ENCODE peak calls at places on chromosomes 11 and 22, in four cellular contexts. A is left ventricle myocardium inferior; R is esophagus squamous epithelium; L is CD8-positive, alpha-beta T cell. C is an unnamed sample. For H3K36me3, the result is how much of the 10 kb centered on the place peaks cover.

GRCh38 chr11:60947666-60948065 is 4.3 kb downstream of the SLC15A3 start:
- DNase-seq in A (no peak), R (no peak), L (no peak), C (no peak)

GRCh38 chr11:115170133-115170815 is 333.9 kb downstream of the CADM1 start:
- DNase-seq in A (no peak), R (no peak), L (no peak), C (no peak)

GRCh38 chr11:46446343-46446751 is 54.8 kb upstream of the CHRM4 start:
- DNase-seq in A (no peak), R (no peak), L (no peak), C (no peak)

GRCh38 chr22:41367039-41367679 is 14.6 kb upstream of the TEF start:
- DNase-seq in A (peak), R (no peak), L (no peak), C (peak)

GRCh38 chr22:49046546-49047305 is 780.9 kb downstream of the BRD1 start:
- DNase-seq in A (no peak), R (no peak), L (no peak), C (peak)

GRCh38 chr22:25090225-25090651 is 109.4 kb upstream of the CRYBB3 start:
- DNase-seq in A (no peak), R (no peak), L (no peak), C (no peak)

GRCh38 chr11:112297248-112297866 is 36.7 kb upstream of the PLET1 start:
- DNase-seq in A (no peak), R (no peak), L (no peak), C (no peak)

GRCh38 chr11:64263021-64263946 is 12.0 kb downstream of the PLCB3 start:
- DNase-seq in A (no peak), R (no peak), L (no peak), C (no peak)

GRCh38 chr11:114820621-114821020 is 142.3 kb downstream of the NXPE2 start:
- DNase-seq in A (no peak), R (no peak), L (no peak), C (no peak)

GRCh38 chr11:73227571-73228211 is 9.6 kb downstream of the P2RY2 start:
- DNase-seq in A (no peak), R (no peak), L (no peak), C (no peak)

GRCh38 chr22:20407829-20408228 is 13.9 kb downstream of the ZNF74 start:
- DNase-seq in A (no peak), R (no peak), L (no peak), C (no peak)

GRCh38 chr11:44939673-44940072 is 11.0 kb downstream of the TP53I11 start:
- DNase-seq in A (peak), R (no peak), L (no peak), C (peak)

GRCh38 chr22:36369922-36370781 is 17.6 kb downstream of the MYH9 start:
- DNase-seq in A (peak), R (no peak), L (no peak), C (no peak)

GRCh38 chr22:40196628-40197027 is 18.9 kb downstream of the TNRC6B start:
- DNase-seq in A (no peak), R (no peak), L (no peak), C (no peak)

GRCh38 chr11:110433393-110434333 is 3.9 kb downstream of the FDX1 start:
- DNase-seq in A (no peak), R (no peak), L (no peak), C (no peak)

GRCh38 chr11:44290206-44290605 is 19.7 kb downstream of the ALX4 start:
- DNase-seq in A (no peak), R (no peak), L (no peak), C (no peak)

GRCh38 chr11:61417670-61418069 is 12.1 kb downstream of the CPSF7 start:
- DNase-seq in A (no peak), R (no peak), L (no peak), C (no peak)

GRCh38 chr11:64566042-64566914 is 24.7 kb upstream of the SLC22A12 start:
- DNase-seq in A (no peak), R (no peak), L (no peak), C (peak)

GRCh38 chr11:75428301-75428724 is 4.7 kb downstream of the KLHL35 start:
- DNase-seq in A (peak), R (peak), L (peak), C (peak)

GRCh38 chr11:9057032-9057431 is 34.4 kb downstream of the SCUBE2 start:
- DNase-seq in A (no peak), R (no peak), L (no peak), C (no peak)

GRCh38 chr11:99988105-99988907 is 698.8 kb upstream of the ARHGAP42 start:
- DNase-seq in A (no peak), R (no peak), L (no peak), C (no peak)

GRCh38 chr11:16182553-16182952 is 173.8 kb downstream of the SOX6 start:
- DNase-seq in A (no peak), R (no peak), L (no peak), C (no peak)

GRCh38 chr22:46625113-46625842 is 5.1 kb downstream of the GRAMD4 start:
- DNase-seq in A (no peak), R (no peak), L (no peak), C (no peak)

GRCh38 chr11:7537260-7537659 is 23.5 kb downstream of the PPFIBP2 start:
- DNase-seq in A (no peak), R (no peak), L (no peak), C (no peak)

GRCh38 chr11:32792948-32793475 is 1.4 kb downstream of the CCDC73 start:
- DNase-seq in A (peak), R (no peak), L (peak), C (peak)

GRCh38 chr11:117073539-117073938 is 24.7 kb downstream of the SIK3 start:
- DNase-seq in A (no peak), R (no peak), L (no peak), C (no peak)

GRCh38 chr22:37410174-37411055 is 16.9 kb downstream of the ELFN2 start:
- DNase-seq in A (no peak), R (no peak), L (no peak), C (no peak)

GRCh38 chr11:2541321-2541680 is 96.5 kb downstream of the KCNQ1 start:
- DNase-seq in A (peak), R (no peak), L (no peak), C (no peak)

GRCh38 chr11:123057604-123058305 is 4.2 kb downstream of the HSPA8 start:
- DNase-seq in A (no peak), R (no peak), L (no peak), C (no peak)

DNA sequence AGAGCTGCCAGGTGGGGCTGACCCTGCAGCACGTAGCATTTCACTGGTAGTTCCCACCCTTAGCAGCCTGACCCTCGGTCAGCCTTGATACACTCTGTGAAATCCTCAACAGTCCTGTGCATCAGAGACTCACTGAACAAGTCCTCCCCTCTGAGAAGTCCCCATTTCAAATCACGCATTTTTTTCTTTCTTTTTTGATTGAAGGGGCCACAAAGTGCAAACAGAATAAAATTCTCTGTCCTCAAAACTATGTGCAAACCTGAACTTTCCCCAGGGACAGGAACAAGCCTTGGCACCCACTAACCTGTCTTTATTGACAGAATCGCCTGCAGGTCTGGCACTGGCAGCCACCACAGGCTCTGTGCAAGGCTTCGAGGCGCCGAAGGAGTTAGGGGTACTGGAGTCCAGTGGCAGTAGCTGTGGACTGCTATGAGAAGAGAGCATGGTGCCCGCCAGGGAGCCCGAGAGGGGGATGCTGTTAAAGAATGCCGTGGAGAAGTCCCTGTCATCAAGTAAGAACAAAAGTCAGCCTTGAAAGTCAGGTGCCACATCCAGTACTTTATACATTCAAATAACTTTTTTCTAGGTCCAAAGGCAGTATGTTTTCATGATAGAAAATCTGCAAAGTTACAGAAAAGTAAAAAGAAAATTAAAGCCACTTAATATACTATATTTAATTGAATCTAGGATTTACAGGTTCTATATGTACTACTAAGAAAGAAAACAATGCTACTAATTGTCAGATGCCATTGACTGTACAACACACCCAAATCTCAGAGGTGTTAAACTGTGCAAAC is 53.8 kb downstream of the HIRA start:
- DNase-seq in A (no peak), R (no peak), L (no peak), C (no peak)
- H3K36me3 ChIP-seq in A (half or more), R (under half), L (under half), C (under half)

GRCh38 chr11:128291835-128292234 is 295.5 kb downstream of the ETS1 start:
- DNase-seq in A (no peak), R (no peak), L (peak), C (no peak)
- H3K27ac ChIP-seq in A (peak), R (peak), L (peak), C (no peak)

DNA sequence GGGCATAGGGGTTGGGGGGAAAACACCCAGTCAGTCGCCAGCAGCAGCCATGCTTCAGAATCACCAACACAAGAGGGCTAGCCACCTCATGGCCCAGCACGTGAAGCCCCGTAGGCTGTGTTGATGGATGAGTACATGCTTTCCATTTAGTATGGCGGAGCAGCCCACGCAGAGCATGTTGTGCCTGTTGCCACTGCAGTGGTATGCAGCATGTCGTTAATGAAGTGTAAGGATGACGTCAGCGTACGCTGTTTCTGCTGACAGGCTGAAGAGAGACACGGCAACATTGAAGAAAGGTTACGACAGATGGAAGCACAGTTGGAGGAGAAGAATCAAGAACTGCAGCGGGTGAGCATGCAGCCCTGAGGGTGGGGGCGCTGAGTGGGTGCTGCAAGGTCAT is 62.7 kb downstream of the PPFIA1 start:
- DNase-seq in A (no peak), R (no peak), L (no peak), C (peak)
- H3K36me3 ChIP-seq in A (half or more), R (under half), L (half or more), C (under half)

GRCh38 chr22:26549902-26550497 is 37.7 kb upstream of the TFIP11 start:
- DNase-seq in A (no peak), R (no peak), L (no peak), C (no peak)
- H3K27ac ChIP-seq in A (peak), R (peak), L (no peak), C (no peak)

DNA sequence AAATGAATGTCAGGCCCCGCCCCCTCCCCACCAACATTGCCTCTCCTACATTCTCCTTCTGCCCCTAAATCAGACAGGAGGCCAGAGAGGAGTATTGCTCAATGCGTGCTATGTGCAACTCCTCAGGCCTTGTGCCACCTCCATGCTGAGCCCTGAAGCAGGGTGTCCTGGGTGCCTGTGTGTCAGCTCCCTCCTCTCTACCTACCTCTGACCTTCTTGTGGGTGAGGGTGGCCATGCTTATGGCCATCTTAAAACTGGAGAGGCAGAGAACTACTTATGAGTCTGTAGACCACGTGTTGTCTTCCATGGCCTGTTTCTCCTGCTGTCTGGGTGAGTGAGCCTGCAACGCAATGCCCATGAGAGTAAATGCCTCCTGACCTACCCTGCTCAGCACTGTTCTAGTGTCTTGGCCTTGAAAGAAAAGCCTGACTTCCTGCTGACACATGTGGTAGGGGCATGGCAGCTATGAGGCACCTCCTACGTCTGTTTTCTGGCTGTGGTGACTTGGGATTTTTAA is 10.5 kb downstream of the MCAM start:
- DNase-seq in A (no peak), R (no peak), L (no peak), C (peak)
- H3K36me3 ChIP-seq in A (half or more), R (under half), L (under half), C (under half)

GRCh38 chr22:31584804-31585160 is 77.2 kb downstream of the PISD start:
- DNase-seq in A (no peak), R (no peak), L (no peak), C (no peak)
- H3K27ac ChIP-seq in A (no peak), R (no peak), L (no peak), C (no peak)

C was measured in uterus.